ENCODE peak calls at places on chromosomes 12 and 14, in ten cellular contexts. H is K562, T is IMR-90, N is left ventricle myocardium inferior, Y is left lung, A is tibial artery, I is heart left ventricle, V is hepatocyte, G is dorsolateral prefrontal cortex, R is fibroblast of the aortic adventitia. L is an unnamed sample.
A peak's percentile ranks its signal among the peaks of the same experiment; 100 is the strongest.

GRCh38 chr12:33006106-33006505 is 109.5 kb upstream of the PKP2 start:
- DNase-seq in H (no peak), T (no peak), N (no peak), Y (no peak), A (no peak), I (no peak), V (no peak), G (no peak), R (no peak), L (peak; percentile 16)

GRCh38 chr12:122963928-122964240 is 2.4 kb downstream of the ABCB9 start:
- DNase-seq in H (no peak), T (peak; percentile 59), N (peak; percentile 53), Y (peak; percentile 73), A (peak; percentile 67), I (peak; percentile 60), V (no peak), G (peak; percentile 78), R (peak; percentile 39), L (no peak)

GRCh38 chr14:92603309-92604257 is 90.0 kb downstream of the RIN3 start:
- DNase-seq in H (no peak), T (peak; percentile 83), N (peak; percentile 40), Y (no peak), A (peak; percentile 89), I (peak; percentile 58), V (no peak), G (peak; percentile 55), R (peak; percentile 76), L (peak; percentile 70)

GRCh38 chr14:81350344-81351096 is 49.6 kb downstream of the STON2 start:
- DNase-seq in H (no peak), T (no peak), N (no peak), Y (no peak), A (no peak), I (no peak), V (no peak), G (no peak), R (peak; percentile 17), L (no peak)

GRCh38 chr12:9243999-9244649 is 35.9 kb upstream of the PZP start:
- DNase-seq in H (no peak), T (no peak), N (no peak), Y (no peak), A (no peak), I (no peak), V (no peak), G (no peak), R (no peak), L (no peak)

GRCh38 chr12:112190626-112191025 is 65.3 kb downstream of the TRAFD1 start:
- DNase-seq in H (no peak), T (no peak), N (no peak), Y (no peak), A (no peak), I (no peak), V (no peak), G (no peak), R (no peak), L (peak; percentile 84)

GRCh38 chr14:40058916-40059897 is 627.0 kb upstream of the FBXO33 start:
- DNase-seq in H (no peak), T (no peak), N (no peak), Y (no peak), A (no peak), I (no peak), V (peak; percentile 6), G (no peak), R (no peak), L (no peak)

GRCh38 chr12:63070709-63071108 is 80.3 kb downstream of the AVPR1A start:
- DNase-seq in H (no peak), T (no peak), N (no peak), Y (no peak), A (no peak), I (no peak), V (no peak), G (no peak), R (no peak), L (no peak)

GRCh38 chr12:99768758-99769157 is 121.2 kb downstream of the GARIN6 start:
- DNase-seq in H (no peak), T (no peak), N (no peak), Y (no peak), A (no peak), I (no peak), V (no peak), G (no peak), R (no peak), L (no peak)

GRCh38 chr12:99769581-99769980 is 122.0 kb downstream of the GARIN6 start:
- DNase-seq in H (no peak), T (no peak), N (no peak), Y (no peak), A (no peak), I (no peak), V (no peak), G (no peak), R (no peak), L (no peak)

GRCh38 chr12:99765469-99766114 is 118.0 kb downstream of the GARIN6 start:
- DNase-seq in H (no peak), T (no peak), N (no peak), Y (no peak), A (no peak), I (no peak), V (no peak), G (no peak), R (no peak), L (no peak)

GRCh38 chr12:99766408-99766807 is 118.9 kb downstream of the GARIN6 start:
- DNase-seq in H (no peak), T (no peak), N (no peak), Y (no peak), A (no peak), I (no peak), V (no peak), G (no peak), R (no peak), L (peak; percentile 75)

DNA sequence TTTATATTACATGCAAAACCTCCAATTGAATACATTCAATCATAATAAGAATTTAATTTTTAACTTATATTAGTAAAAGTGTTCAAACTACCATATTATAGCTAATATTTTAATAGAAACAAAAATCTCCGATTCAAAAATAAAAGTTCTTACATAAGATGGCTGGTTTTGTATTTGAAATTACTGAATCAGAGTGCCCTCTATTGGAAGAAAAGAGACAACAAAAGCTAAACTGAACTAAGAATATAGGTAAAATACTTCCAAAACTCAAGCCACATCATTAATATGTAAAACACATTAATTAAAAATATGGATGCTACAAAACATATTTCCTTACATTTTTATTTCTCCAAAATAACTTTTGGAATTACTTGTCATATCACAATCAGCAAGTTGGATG is 120.3 kb downstream of the GARIN6 start:
- DNase-seq in H (peak; percentile 1), T (peak; percentile 11), N (no peak), Y (no peak), A (no peak), I (no peak), V (peak; percentile 8), G (no peak), R (peak; percentile 45), L (peak; percentile 33)
- TF ChIP-seq CTCF in H (no peak), T (peak; percentile 51), N (peak; percentile 48), Y (peak; percentile 8), A (peak; percentile 61), I (peak; percentile 52), V (peak; percentile 77), G (peak; percentile 65), R (peak; percentile 54), L (peak; percentile 39)

GRCh38 chr12:22048351-22049041 is 2.5 kb downstream of the CMAS start:
- DNase-seq in H (peak; percentile 90), T (no peak), N (no peak), Y (no peak), A (no peak), I (no peak), V (peak; percentile 19), G (no peak), R (no peak), L (no peak)

GRCh38 chr12:22046968-22047390 is 961 bp downstream of the CMAS start:
- DNase-seq in H (no peak), T (peak; percentile 34), N (no peak), Y (no peak), A (no peak), I (no peak), V (no peak), G (no peak), R (peak; percentile 28), L (no peak)

GRCh38 chr12:22050078-22050477 is 4.1 kb downstream of the CMAS start:
- DNase-seq in H (no peak), T (no peak), N (no peak), Y (no peak), A (no peak), I (no peak), V (no peak), G (no peak), R (no peak), L (no peak)

GRCh38 chr12:22046090-22046967 is at the start of gene CMAS:
- DNase-seq in H (peak; percentile 94), T (peak; percentile 54), N (peak; percentile 81), Y (peak; percentile 94), A (peak; percentile 87), I (peak; percentile 81), V (peak; percentile 89), G (peak; percentile 69), R (peak; percentile 58), L (peak; percentile 79)

DNA sequence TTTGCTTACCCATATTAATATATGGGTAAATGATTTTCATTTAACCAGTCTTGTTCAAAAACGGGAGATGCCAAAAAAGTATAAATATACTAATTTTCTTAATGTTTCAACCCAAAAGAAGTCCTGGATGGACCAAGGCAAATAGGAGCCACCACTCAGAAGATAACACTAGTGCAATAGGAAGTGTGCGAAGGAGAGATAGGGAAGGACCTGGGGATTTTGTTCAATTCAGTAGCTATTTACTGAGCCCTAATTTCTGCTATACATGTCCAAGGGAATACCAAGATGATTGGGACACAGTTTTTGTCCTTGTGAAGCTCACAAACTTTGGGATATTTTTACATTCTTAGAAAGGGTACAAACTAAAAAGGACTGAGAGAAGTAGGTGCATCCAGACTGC is 1.5 kb downstream of the CMAS start:
- DNase-seq in H (peak; percentile 67), T (no peak), N (no peak), Y (no peak), A (no peak), I (no peak), V (no peak), G (no peak), R (no peak), L (no peak)
- H3K4me3 ChIP-seq in H (peak overlapping the region; percentile 93), T (no peak overlapping the region), N (peak overlapping the region; percentile 99), Y (no peak overlapping the region), A (no peak overlapping the region), I (no peak overlapping the region), V (peak overlapping the region; percentile 83), G (peak overlapping the region; percentile 89), R (peak overlapping the region; percentile 89), L (peak overlapping the region; percentile 85)

DNA sequence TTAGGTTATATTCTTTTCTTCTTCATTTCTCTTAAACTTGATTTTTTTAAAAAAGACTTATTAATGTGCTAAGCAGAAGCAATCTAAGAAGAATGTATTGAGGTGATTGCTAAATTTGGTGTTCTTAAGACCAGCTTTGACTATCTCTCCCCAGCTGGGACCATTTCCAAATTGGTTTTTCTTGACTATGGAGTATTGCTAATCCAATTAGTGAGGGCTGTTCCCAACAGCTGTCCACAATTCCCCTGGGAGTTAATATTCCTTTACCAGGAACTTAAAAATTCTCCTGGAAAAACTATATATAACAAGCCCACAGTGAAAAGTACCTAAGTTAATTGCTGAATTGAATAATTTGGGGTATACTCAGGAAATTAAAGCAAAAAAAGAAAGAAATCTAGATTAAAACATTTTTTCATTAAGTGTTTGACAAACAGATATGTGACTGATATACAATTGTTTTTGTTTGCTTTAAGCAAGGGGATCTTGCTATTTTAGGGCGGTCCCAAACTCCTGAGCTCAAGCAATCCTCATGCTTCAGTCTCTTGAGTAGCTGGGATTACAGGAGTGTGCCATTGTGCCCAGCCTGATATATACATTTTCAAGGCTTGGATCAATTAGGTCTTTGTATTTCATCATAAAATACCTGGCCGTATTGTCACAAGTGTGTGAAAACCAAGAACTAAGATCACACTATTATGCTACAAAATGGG is 105.0 kb downstream of the FAR2 start:
- DNase-seq in H (no peak), T (no peak), N (no peak), Y (no peak), A (no peak), I (no peak), V (no peak), G (no peak), R (no peak), L (no peak)
- TF ChIP-seq CTCF in H (no peak), T (no peak), N (no peak), Y (no peak), A (no peak), I (no peak), V (no peak), G (no peak), R (no peak), L (no peak)

GRCh38 chr12:108432423-108432822 is 82.7 kb upstream of the FICD start:
- DNase-seq in H (no peak), T (no peak), N (no peak), Y (no peak), A (no peak), I (no peak), V (no peak), G (no peak), R (no peak), L (no peak)
- H3K4me3 ChIP-seq in H (no peak overlapping the region), T (no peak overlapping the region), N (no peak overlapping the region), Y (no peak overlapping the region), A (no peak overlapping the region), I (no peak overlapping the region), V (no peak overlapping the region), G (no peak overlapping the region), R (no peak overlapping the region), L (no peak overlapping the region)

L was measured in epithelial cell of esophagus.